ENCODE peak calls at places on chromosomes 7 and 10, in seven cellular contexts. E, Q, M, F, H, J and W are unnamed samples. For H3K27me3, the result is how much of the 10 kb centered on the place peaks cover.

GRCh38 chr7:30996883-30997282 is 33.1 kb downstream of the GHRHR start:
- DNase-seq in J (no peak), H (no peak), E (no peak), F (no peak), M (no peak), Q (no peak), W (no peak)

GRCh38 chr7:116327751-116328150 is 117.4 kb downstream of the TES start:
- DNase-seq in H (peak), M (no peak), E (no peak), F (no peak), Q (no peak), J (peak), W (no peak)

GRCh38 chr10:53476650-53477312 is 704.2 kb upstream of the MBL2 start:
- DNase-seq in J (no peak), F (no peak), E (no peak), Q (no peak), M (no peak), H (no peak), W (no peak)

GRCh38 chr10:22453948-22454347 is 108.7 kb downstream of the SPAG6 start:
- DNase-seq in Q (no peak), M (no peak), E (no peak), H (no peak), F (no peak), J (no peak), W (no peak)

GRCh38 chr7:11716185-11716584 is 115.8 kb downstream of the THSD7A start:
- DNase-seq in H (peak), Q (no peak), F (no peak), E (no peak), J (peak), M (no peak), W (no peak)

GRCh38 chr7:115240242-115240641 is 318.3 kb downstream of the MDFIC start:
- DNase-seq in E (no peak), M (no peak), J (no peak), F (no peak), H (no peak), Q (no peak), W (no peak)

GRCh38 chr7:83130623-83131545 is 31.8 kb downstream of the PCLO start:
- DNase-seq in M (no peak), Q (no peak), H (no peak), J (no peak), E (no peak), F (no peak), W (no peak)

GRCh38 chr10:111360260-111360925 is 283.6 kb downstream of the ADRA2A start:
- DNase-seq in H (peak), J (no peak), E (no peak), Q (no peak), M (no peak), F (no peak), W (peak)

GRCh38 chr10:72186633-72187330 is 29.0 kb upstream of the ANAPC16 start:
- DNase-seq in M (no peak), J (no peak), H (peak), E (no peak), F (no peak), Q (no peak), W (peak)

GRCh38 chr10:86413046-86413728 is 46.6 kb upstream of the GRID1 start:
- DNase-seq in F (no peak), Q (no peak), M (no peak), H (peak), J (peak), E (no peak), W (no peak)

GRCh38 chr7:56007167-56007652 is 42.8 kb downstream of the NIPSNAP2 start:
- DNase-seq in E (no peak), Q (no peak), J (no peak), M (no peak), H (no peak), F (no peak), W (no peak)

GRCh38 chr7:32194537-32194936 is 124.3 kb upstream of the PDE1C start:
- DNase-seq in J (no peak), H (no peak), Q (no peak), M (no peak), E (no peak), F (no peak), W (no peak)

GRCh38 chr10:5462841-5463293 is 36.5 kb downstream of the CALML5 start:
- DNase-seq in H (no peak), J (no peak), M (no peak), E (no peak), F (no peak), Q (no peak), W (no peak)

GRCh38 chr7:1130021-1130990 is 29.7 kb downstream of the ZFAND2A start:
- DNase-seq in J (no peak), Q (peak), H (no peak), E (peak), M (no peak), F (no peak), W (no peak)

GRCh38 chr10:4661572-4662255 is 164.3 kb upstream of the AKR1E2 start:
- DNase-seq in F (no peak), H (no peak), E (peak), Q (peak), J (no peak), M (no peak), W (peak)

GRCh38 chr7:105745681-105746330 is 130.6 kb downstream of the ATXN7L1 start:
- DNase-seq in J (no peak), Q (no peak), F (no peak), E (no peak), H (no peak), M (no peak), W (no peak)

GRCh38 chr10:1643161-1643910 is 94.0 kb downstream of the ADARB2 start:
- DNase-seq in H (no peak), F (no peak), J (no peak), M (no peak), Q (no peak), E (no peak), W (no peak)

GRCh38 chr7:43906327-43907010 is at the start of gene URGCP:
- DNase-seq in F (no peak), H (peak), J (no peak), M (peak), Q (peak), E (peak), W (peak)

GRCh38 chr7:12870219-12870618 is 182.8 kb downstream of the ARL4A start:
- DNase-seq in F (no peak), J (no peak), H (no peak), M (no peak), E (no peak), Q (no peak), W (no peak)

GRCh38 chr7:576524-577277 is 57.1 kb upstream of the PDGFA start:
- DNase-seq in M (no peak), E (no peak), H (no peak), F (no peak), Q (no peak), J (no peak), W (no peak)

GRCh38 chr10:69578508-69578991 is 5.3 kb upstream of the NEUROG3 start:
- DNase-seq in M (no peak), Q (no peak), E (no peak), H (no peak), F (no peak), J (no peak), W (no peak)
- H3K27me3 ChIP-seq in M (half or more), Q (under half), E (half or more), H (half or more), F (under half), J (half or more), W (half or more)

DNA sequence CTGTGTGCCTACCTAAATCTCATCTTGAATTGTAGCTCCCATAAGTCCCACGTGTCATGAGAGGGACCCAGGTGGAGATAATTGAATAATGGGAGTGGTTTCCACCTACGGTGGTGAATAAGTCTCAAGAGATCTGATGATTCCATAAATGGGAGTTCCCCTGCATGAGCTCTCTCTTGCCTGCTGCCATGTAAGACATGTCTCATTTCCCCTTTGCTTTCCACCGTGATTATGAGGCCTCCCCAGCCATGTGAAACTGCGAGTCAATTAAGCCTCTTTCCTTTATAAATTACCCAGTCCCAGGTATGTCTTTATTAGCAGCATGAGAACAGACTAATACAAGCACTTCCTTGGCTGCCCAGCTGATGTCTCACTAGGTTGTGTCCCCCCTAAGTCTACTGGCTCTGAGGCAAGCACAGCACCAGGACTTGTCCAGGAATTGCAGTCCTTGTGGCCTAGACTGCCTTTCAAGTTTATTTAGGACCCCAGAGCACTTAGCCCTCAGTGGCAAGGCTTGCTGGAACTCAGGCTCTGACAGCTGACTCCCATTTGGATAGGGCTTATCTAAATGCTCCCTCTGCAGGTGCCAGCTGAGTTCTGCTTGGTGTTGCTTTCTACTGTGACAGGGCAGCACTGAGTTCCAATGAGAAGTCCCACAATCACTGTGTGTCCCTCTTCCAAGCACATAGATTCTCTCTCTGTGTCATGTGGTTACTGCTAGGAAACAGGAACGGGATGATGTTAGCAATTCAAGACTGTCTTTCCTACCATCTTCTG is 59.0 kb upstream of the TAS2R16 start:
- DNase-seq in M (no peak), E (no peak), F (no peak), Q (no peak), J (no peak), H (no peak), W (no peak)
- TF ChIP-seq CTCF in M (no peak), E (no peak), F (no peak), Q (no peak), J (peak), H (no peak), W (no peak)

DNA sequence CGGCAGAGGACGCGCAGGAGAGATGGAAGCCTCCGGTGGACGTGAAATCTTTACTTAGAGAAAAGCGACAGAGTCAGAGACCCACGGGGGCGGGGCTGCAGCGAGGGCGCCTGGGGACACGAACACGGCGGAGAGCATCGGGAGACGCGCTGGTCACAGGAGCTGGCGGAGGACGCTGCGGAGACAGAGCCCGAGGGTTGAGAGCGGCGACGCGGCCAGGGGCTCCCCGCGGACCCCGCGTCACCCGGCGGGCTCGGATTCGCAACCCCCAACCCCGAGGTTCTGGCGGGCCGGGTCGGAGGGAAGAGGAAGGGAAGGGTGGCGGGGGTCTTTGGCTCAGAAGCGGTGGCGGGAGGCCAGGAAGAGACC is 11.3 kb downstream of the CALY start:
- DNase-seq in J (no peak), F (no peak), M (no peak), H (no peak), E (no peak), Q (no peak), W (peak)
- H3K4me3 ChIP-seq in J (peak), F (peak), M (peak), H (peak), E (peak), Q (peak), W (peak)

GRCh38 chr7:129437190-129437589 is 3.0 kb downstream of the STRIP2 start:
- DNase-seq in F (no peak), M (no peak), H (no peak), Q (no peak), E (no peak), J (no peak), W (no peak)
- H3K27me3 ChIP-seq in F (under half), M (under half), H (under half), Q (under half), E (under half), J (under half), W (under half)

GRCh38 chr10:35575640-35576039 is 29.5 kb upstream of the GJD4 start:
- DNase-seq in J (no peak), Q (no peak), E (no peak), H (no peak), F (no peak), M (no peak), W (no peak)
- TF ChIP-seq CTCF in J (no peak), Q (no peak), E (no peak), H (no peak), F (no peak), M (no peak), W (no peak)

GRCh38 chr7:98879989-98880337 is 1.6 kb downstream of the TRRAP start:
- DNase-seq in Q (no peak), J (no peak), F (no peak), E (no peak), H (no peak), M (no peak), W (no peak)

GRCh38 chr7:98881561-98882315 is 3.4 kb downstream of the TRRAP start:
- DNase-seq in H (no peak), J (no peak), E (no peak), F (no peak), Q (no peak), M (no peak), W (no peak)

GRCh38 chr7:98878365-98879197 is at the start of gene TRRAP:
- DNase-seq in M (peak), E (peak), F (no peak), J (peak), Q (peak), H (peak), W (peak)

GRCh38 chr7:98879198-98879988 is 1.1 kb downstream of the TRRAP start:
- DNase-seq in H (no peak), M (no peak), F (no peak), Q (no peak), E (peak), J (no peak), W (no peak)

GRCh38 chr7:98880485-98880884 is 2.2 kb downstream of the TRRAP start:
- DNase-seq in F (no peak), J (no peak), E (no peak), Q (no peak), H (no peak), M (no peak), W (no peak)
- H3K4me3 ChIP-seq in F (no peak), J (no peak), E (no peak), Q (peak), H (no peak), M (no peak), W (no peak)

GRCh38 chr7:155489158-155489840 is 31.4 kb downstream of the EN2 start:
- DNase-seq in E (no peak), H (no peak), J (no peak), Q (no peak), F (no peak), M (no peak), W (peak)
- H3K27me3 ChIP-seq in E (under half), H (half or more), J (under half), Q (under half), F (under half), M (under half), W (under half)

DNA sequence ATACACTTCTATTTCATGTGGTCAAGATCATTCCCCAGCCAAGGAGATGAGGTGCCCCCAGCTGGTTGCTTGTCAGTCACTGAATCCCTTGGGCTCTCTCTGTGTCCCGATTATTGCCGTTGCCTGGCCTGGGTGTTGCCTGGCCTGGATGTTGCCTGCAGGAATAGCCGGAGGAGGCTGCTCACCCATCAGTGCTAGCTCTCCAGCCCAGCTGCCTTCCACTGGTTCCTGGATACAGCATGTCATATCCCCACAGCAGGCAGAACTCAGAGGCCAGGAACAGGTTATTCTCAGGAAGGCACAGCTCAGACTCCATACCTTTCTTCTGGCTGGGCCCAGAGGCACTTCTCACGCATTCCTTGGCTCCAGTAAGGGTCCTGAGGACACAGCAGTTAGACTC is 542.1 kb upstream of the MGMT start:
- DNase-seq in J (no peak), M (no peak), F (peak), H (no peak), E (no peak), Q (no peak), W (no peak)
- TF ChIP-seq CTCF in J (no peak), M (no peak), F (no peak), H (no peak), E (no peak), Q (no peak), W (no peak)

GRCh38 chr10:133160813-133161471 is 923 bp downstream of the KNDC1 start:
- DNase-seq in H (no peak), Q (no peak), E (no peak), M (no peak), J (no peak), F (no peak), W (peak)
- H3K4me3 ChIP-seq in H (peak), Q (peak), E (peak), M (peak), J (peak), F (peak), W (peak)

GRCh38 chr10:8049874-8050560 is 4.5 kb upstream of the GATA3 start:
- DNase-seq in E (no peak), F (no peak), H (no peak), Q (no peak), M (no peak), J (no peak), W (no peak)
- H3K27me3 ChIP-seq in E (half or more), F (under half), H (half or more), Q (under half), M (half or more), J (half or more), W (half or more)